ENCODE peak calls at places on chromosome 15, in five cellular contexts. One of them, this sample, is unnamed.

GRCh38 chr15:89641053-89641452 is 14.2 kb downstream of the KIF7 start:
- DNase-seq in PC-3: no peak
- DNase-seq in kidney: peak
- DNase-seq in RWPE1: no peak
- DNase-seq in Panc1: no peak
- DNase-seq in this sample: no peak

GRCh38 chr15:52439470-52439869 is 89.2 kb downstream of the MYO5A start:
- DNase-seq in kidney: no peak
- DNase-seq in Panc1: no peak
- DNase-seq in PC-3: no peak
- DNase-seq in RWPE1: no peak
- DNase-seq in this sample: no peak

GRCh38 chr15:79989682-79990081 is 18.7 kb upstream of the BCL2A1 start:
- DNase-seq in PC-3: no peak
- DNase-seq in Panc1: no peak
- DNase-seq in kidney: no peak
- DNase-seq in RWPE1: no peak
- DNase-seq in this sample: no peak

GRCh38 chr15:81483496-81483895 is 109.5 kb upstream of the TMC3 start:
- DNase-seq in PC-3: no peak
- DNase-seq in RWPE1: no peak
- DNase-seq in Panc1: no peak
- DNase-seq in kidney: no peak
- DNase-seq in this sample: no peak

GRCh38 chr15:29698030-29698701 is 124.1 kb downstream of the TJP1 start:
- DNase-seq in kidney: no peak
- DNase-seq in Panc1: peak
- DNase-seq in PC-3: peak
- DNase-seq in RWPE1: peak
- DNase-seq in this sample: no peak

GRCh38 chr15:80240261-80240660 is 11.8 kb downstream of the CTXND1 start:
- DNase-seq in Panc1: no peak
- DNase-seq in PC-3: no peak
- DNase-seq in kidney: no peak
- DNase-seq in RWPE1: no peak
- DNase-seq in this sample: no peak

GRCh38 chr15:77040673-77041072 is 30.2 kb downstream of the TSPAN3 start:
- DNase-seq in RWPE1: no peak
- DNase-seq in kidney: no peak
- DNase-seq in PC-3: no peak
- DNase-seq in Panc1: no peak
- DNase-seq in this sample: no peak

GRCh38 chr15:62163847-62164499 is 1.1 kb downstream of the C2CD4B start:
- DNase-seq in Panc1: no peak
- DNase-seq in RWPE1: no peak
- DNase-seq in PC-3: no peak
- DNase-seq in kidney: peak
- DNase-seq in this sample: peak

GRCh38 chr15:37122703-37123102 is 22.4 kb upstream of the MEIS2 start:
- DNase-seq in RWPE1: no peak
- DNase-seq in Panc1: no peak
- DNase-seq in PC-3: no peak
- DNase-seq in kidney: no peak
- DNase-seq in this sample: no peak

GRCh38 chr15:31256385-31257265 is 70.0 kb upstream of the KLF13 start:
- DNase-seq in RWPE1: no peak
- DNase-seq in PC-3: no peak
- DNase-seq in kidney: peak
- DNase-seq in Panc1: no peak
- DNase-seq in this sample: peak

GRCh38 chr15:32849769-32850668 is 132.2 kb downstream of the GREM1 start:
- DNase-seq in PC-3: peak
- DNase-seq in RWPE1: peak
- DNase-seq in Panc1: no peak
- DNase-seq in kidney: no peak
- DNase-seq in this sample: no peak

GRCh38 chr15:85500729-85501128 is 120.3 kb downstream of the AKAP13 start:
- DNase-seq in kidney: no peak
- DNase-seq in Panc1: no peak
- DNase-seq in PC-3: no peak
- DNase-seq in RWPE1: no peak
- DNase-seq in this sample: no peak

GRCh38 chr15:56936929-56937328 is 18.5 kb downstream of the TCF12 start:
- DNase-seq in Panc1: no peak
- DNase-seq in RWPE1: no peak
- DNase-seq in kidney: no peak
- DNase-seq in PC-3: peak
- DNase-seq in this sample: no peak

GRCh38 chr15:56939257-56939656 is 20.8 kb downstream of the TCF12 start:
- DNase-seq in PC-3: no peak
- DNase-seq in Panc1: no peak
- DNase-seq in RWPE1: no peak
- DNase-seq in kidney: no peak
- DNase-seq in this sample: no peak

GRCh38 chr15:56943398-56943797 is 25.0 kb downstream of the TCF12 start:
- DNase-seq in kidney: no peak
- DNase-seq in Panc1: no peak
- DNase-seq in RWPE1: no peak
- DNase-seq in PC-3: no peak
- DNase-seq in this sample: no peak

GRCh38 chr15:56942118-56942517 is 23.7 kb downstream of the TCF12 start:
- DNase-seq in PC-3: no peak
- DNase-seq in RWPE1: no peak
- DNase-seq in kidney: no peak
- DNase-seq in Panc1: no peak
- DNase-seq in this sample: no peak

GRCh38 chr15:56940388-56940787 is 21.9 kb downstream of the TCF12 start:
- DNase-seq in Panc1: no peak
- DNase-seq in RWPE1: no peak
- DNase-seq in kidney: no peak
- DNase-seq in PC-3: no peak
- DNase-seq in this sample: no peak
- H3K27ac ChIP-seq in Panc1: no peak
- H3K27ac ChIP-seq in RWPE1: no peak
- H3K27ac ChIP-seq in kidney: no peak
- H3K27ac ChIP-seq in PC-3: no peak
- H3K27ac ChIP-seq in this sample: no peak

DNA sequence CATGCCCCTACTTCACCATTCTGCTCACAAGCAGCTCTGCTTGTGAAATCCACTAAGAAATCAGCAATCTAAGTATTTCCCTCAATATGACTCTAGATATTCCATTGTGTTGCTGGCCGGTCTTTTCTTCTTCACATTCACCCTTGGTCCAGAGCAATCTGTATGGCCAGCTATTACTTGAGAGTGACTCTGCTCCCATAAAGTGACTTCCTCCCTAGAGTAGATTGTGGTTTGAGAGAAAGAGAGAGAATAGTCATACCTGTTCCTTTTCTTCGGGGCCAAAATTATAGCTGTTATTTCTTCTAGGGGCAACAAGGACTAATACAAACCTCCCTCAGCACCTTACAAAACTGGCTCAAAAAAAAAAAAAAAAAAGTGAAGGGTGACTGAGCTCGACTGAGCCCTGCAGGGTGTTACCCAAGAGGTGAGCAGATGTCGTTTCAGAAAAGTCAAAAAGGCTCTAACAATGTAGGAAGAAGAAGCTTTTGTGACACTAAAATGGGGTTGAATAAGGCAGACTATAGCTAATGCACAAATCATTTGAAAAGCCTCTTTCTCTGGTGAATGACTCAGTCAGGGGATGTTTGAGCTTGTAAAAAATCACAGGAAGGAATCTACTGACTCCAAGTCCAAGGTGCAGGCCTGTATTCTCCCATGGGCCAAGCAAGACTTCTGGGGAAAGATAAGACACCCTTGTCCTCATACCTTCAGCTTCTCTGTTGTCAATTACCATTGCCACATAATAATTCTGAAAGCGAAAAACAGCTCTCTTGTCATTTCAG is 161.0 kb upstream of the SLC24A5 start:
- DNase-seq in PC-3: peak
- DNase-seq in RWPE1: peak
- DNase-seq in Panc1: no peak
- DNase-seq in kidney: no peak
- DNase-seq in this sample: no peak
- H3K27ac ChIP-seq in PC-3: peak
- H3K27ac ChIP-seq in RWPE1: no peak
- H3K27ac ChIP-seq in Panc1: no peak
- H3K27ac ChIP-seq in kidney: no peak
- H3K27ac ChIP-seq in this sample: no peak

DNA sequence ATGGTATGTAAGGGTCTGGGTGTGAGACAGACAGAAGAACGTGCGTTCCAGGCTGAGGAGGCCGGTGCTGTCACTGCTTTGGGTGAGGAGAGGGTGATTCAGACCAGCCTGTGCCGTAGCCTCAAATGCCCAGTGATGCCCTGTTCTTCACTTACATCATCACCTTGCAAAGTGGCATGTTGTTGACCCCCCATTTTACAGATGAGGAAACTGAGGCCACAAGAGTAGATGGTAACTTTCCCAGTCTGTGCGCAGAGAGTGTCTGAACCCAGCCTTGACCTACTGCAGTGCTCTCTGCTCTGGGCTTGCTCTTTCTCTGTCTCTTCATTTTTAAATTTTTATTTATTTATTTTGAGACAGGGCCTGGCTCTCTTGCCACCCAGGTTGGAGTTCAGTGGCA is 1.6 kb upstream of the CTSH start:
- DNase-seq in kidney: no peak
- DNase-seq in PC-3: no peak
- DNase-seq in RWPE1: no peak
- DNase-seq in Panc1: no peak
- DNase-seq in this sample: peak
- H3K27ac ChIP-seq in kidney: no peak
- H3K27ac ChIP-seq in PC-3: no peak
- H3K27ac ChIP-seq in RWPE1: no peak
- H3K27ac ChIP-seq in Panc1: peak
- H3K27ac ChIP-seq in this sample: no peak

DNA sequence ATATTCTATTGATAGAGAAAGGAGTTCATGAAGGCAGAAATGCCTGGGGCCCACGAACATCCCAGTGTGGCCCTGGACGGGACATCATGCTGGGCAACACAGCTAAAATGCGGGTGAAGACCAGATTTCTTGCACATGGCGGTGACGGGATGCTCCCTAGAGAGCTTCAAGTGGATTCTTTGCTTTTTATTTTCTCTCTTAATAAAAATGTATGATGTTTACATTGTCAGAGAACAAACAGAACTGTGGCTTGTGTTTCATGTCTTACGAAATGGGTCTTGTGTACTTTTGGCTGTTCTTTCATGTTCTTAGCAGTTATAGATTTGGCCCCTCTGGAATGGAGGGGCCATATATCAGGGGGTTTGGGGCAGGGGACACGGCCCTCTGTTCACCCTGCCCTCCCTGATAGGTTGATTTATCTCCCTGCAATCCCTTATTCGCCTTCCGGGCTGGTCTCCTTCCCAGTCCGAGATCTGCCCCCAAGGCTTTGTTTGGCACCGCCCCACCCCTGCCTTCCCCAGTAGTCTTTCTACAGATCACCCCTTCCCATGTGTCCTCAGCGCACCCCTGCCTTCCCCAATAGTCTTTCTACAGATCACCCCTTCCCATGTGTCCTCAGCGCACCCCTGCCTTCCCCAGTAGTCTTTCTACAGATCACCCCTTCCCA is 68.6 kb upstream of the CGNL1 start:
- DNase-seq in PC-3: peak
- DNase-seq in Panc1: no peak
- DNase-seq in kidney: no peak
- DNase-seq in RWPE1: no peak
- DNase-seq in this sample: no peak
- H3K27ac ChIP-seq in PC-3: no peak
- H3K27ac ChIP-seq in Panc1: no peak
- H3K27ac ChIP-seq in kidney: no peak
- H3K27ac ChIP-seq in RWPE1: no peak
- H3K27ac ChIP-seq in this sample: no peak

DNA sequence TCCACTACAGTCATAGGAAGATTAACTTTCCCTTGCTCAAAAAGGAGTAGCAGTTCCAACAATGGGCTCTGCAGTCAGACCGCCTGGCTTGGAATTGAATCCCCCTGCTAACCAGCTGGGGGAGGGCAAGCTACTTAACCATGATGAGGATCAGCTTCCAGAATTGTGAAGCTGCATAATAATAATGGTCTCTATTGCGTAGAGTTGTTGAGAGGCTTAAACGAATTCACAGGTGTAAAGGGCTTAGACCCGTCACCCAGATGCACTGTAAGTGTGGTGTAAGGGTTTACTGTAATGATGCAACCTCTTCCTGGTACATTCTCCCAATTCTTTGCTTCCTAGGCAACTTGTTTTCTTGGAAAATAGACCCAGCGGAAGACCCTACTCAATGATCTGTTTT is 185.3 kb upstream of the RGMA start:
- DNase-seq in kidney: no peak
- DNase-seq in Panc1: no peak
- DNase-seq in PC-3: no peak
- DNase-seq in RWPE1: no peak
- DNase-seq in this sample: no peak
- H3K27ac ChIP-seq in kidney: no peak
- H3K27ac ChIP-seq in Panc1: no peak
- H3K27ac ChIP-seq in PC-3: no peak
- H3K27ac ChIP-seq in RWPE1: no peak
- H3K27ac ChIP-seq in this sample: no peak

GRCh38 chr15:92892201-92892555 is 7.9 kb upstream of the CHD2 start:
- DNase-seq in PC-3: no peak
- DNase-seq in Panc1: no peak
- DNase-seq in RWPE1: no peak
- DNase-seq in kidney: no peak
- DNase-seq in this sample: no peak
- H3K27ac ChIP-seq in PC-3: no peak
- H3K27ac ChIP-seq in Panc1: no peak
- H3K27ac ChIP-seq in RWPE1: no peak
- H3K27ac ChIP-seq in kidney: no peak
- H3K27ac ChIP-seq in this sample: no peak

GRCh38 chr15:40108061-40108854 is 421 bp downstream of the BMF start:
- DNase-seq in kidney: no peak
- DNase-seq in Panc1: no peak
- DNase-seq in PC-3: peak
- DNase-seq in RWPE1: peak
- DNase-seq in this sample: no peak

GRCh38 chr15:40104865-40105516 is 3.7 kb downstream of the BMF start:
- DNase-seq in RWPE1: peak
- DNase-seq in kidney: peak
- DNase-seq in Panc1: no peak
- DNase-seq in PC-3: peak
- DNase-seq in this sample: peak

GRCh38 chr15:40104296-40104864 is 4.3 kb downstream of the BMF start:
- DNase-seq in kidney: no peak
- DNase-seq in RWPE1: no peak
- DNase-seq in Panc1: no peak
- DNase-seq in PC-3: no peak
- DNase-seq in this sample: no peak

GRCh38 chr15:40105517-40106202 is 3.0 kb downstream of the BMF start:
- DNase-seq in PC-3: no peak
- DNase-seq in kidney: no peak
- DNase-seq in Panc1: no peak
- DNase-seq in RWPE1: no peak
- DNase-seq in this sample: peak

GRCh38 chr15:40106203-40107161 is 2.2 kb downstream of the BMF start:
- DNase-seq in Panc1: no peak
- DNase-seq in kidney: no peak
- DNase-seq in RWPE1: peak
- DNase-seq in PC-3: peak
- DNase-seq in this sample: peak
- H3K27ac ChIP-seq in Panc1: no peak
- H3K27ac ChIP-seq in kidney: peak
- H3K27ac ChIP-seq in RWPE1: peak
- H3K27ac ChIP-seq in PC-3: peak
- H3K27ac ChIP-seq in this sample: peak